ENCODE peak calls at places on chromosomes 12 and 14, in nine cellular contexts. One of them, this sample, is unnamed.

GRCh38 chr12:94690199-94690695 is 39.9 kb upstream of the TMCC3 start:
- DNase-seq in heart left ventricle: no peak
- DNase-seq in GM03348: peak
- DNase-seq in MV-4-11: no peak
- DNase-seq in activated CD4-positive, alpha-beta T cell treated with anti-CD3 and anti-CD28 coated beads, Interleukin-2, amount 50 U/mL, for 1 hour: no peak
- DNase-seq in Daoy: no peak
- DNase-seq in amygdala: no peak
- DNase-seq in cardiac fibroblast: peak
- DNase-seq in esophagus muscularis mucosa: no peak
- DNase-seq in this sample: no peak

GRCh38 chr14:35378638-35379568 is 25.6 kb downstream of the NFKBIA start:
- DNase-seq in heart left ventricle: no peak
- DNase-seq in GM03348: no peak
- DNase-seq in MV-4-11: no peak
- DNase-seq in activated CD4-positive, alpha-beta T cell treated with anti-CD3 and anti-CD28 coated beads, Interleukin-2, amount 50 U/mL, for 1 hour: no peak
- DNase-seq in Daoy: no peak
- DNase-seq in amygdala: no peak
- DNase-seq in cardiac fibroblast: no peak
- DNase-seq in esophagus muscularis mucosa: no peak
- DNase-seq in this sample: no peak

GRCh38 chr12:10310926-10311705 is 3.4 kb downstream of the KLRD1 start:
- DNase-seq in heart left ventricle: no peak
- DNase-seq in GM03348: peak
- DNase-seq in MV-4-11: peak
- DNase-seq in activated CD4-positive, alpha-beta T cell treated with anti-CD3 and anti-CD28 coated beads, Interleukin-2, amount 50 U/mL, for 1 hour: no peak
- DNase-seq in Daoy: peak
- DNase-seq in amygdala: no peak
- DNase-seq in cardiac fibroblast: peak
- DNase-seq in esophagus muscularis mucosa: no peak
- DNase-seq in this sample: no peak

GRCh38 chr12:115956674-115957073 is 320.8 kb downstream of the MED13L start:
- DNase-seq in heart left ventricle: no peak
- DNase-seq in GM03348: no peak
- DNase-seq in MV-4-11: no peak
- DNase-seq in activated CD4-positive, alpha-beta T cell treated with anti-CD3 and anti-CD28 coated beads, Interleukin-2, amount 50 U/mL, for 1 hour: no peak
- DNase-seq in Daoy: no peak
- DNase-seq in amygdala: no peak
- DNase-seq in cardiac fibroblast: no peak
- DNase-seq in esophagus muscularis mucosa: no peak
- DNase-seq in this sample: no peak

GRCh38 chr12:58105225-58106119 is 164.1 kb downstream of the ATP23 start:
- DNase-seq in heart left ventricle: no peak
- DNase-seq in GM03348: no peak
- DNase-seq in MV-4-11: no peak
- DNase-seq in activated CD4-positive, alpha-beta T cell treated with anti-CD3 and anti-CD28 coated beads, Interleukin-2, amount 50 U/mL, for 1 hour: no peak
- DNase-seq in Daoy: no peak
- DNase-seq in amygdala: no peak
- DNase-seq in cardiac fibroblast: peak
- DNase-seq in esophagus muscularis mucosa: no peak
- DNase-seq in this sample: peak

GRCh38 chr14:20680843-20681347 is 3.5 kb upstream of the RNASE4 start:
- DNase-seq in heart left ventricle: no peak
- DNase-seq in GM03348: peak
- DNase-seq in MV-4-11: no peak
- DNase-seq in activated CD4-positive, alpha-beta T cell treated with anti-CD3 and anti-CD28 coated beads, Interleukin-2, amount 50 U/mL, for 1 hour: no peak
- DNase-seq in Daoy: no peak
- DNase-seq in amygdala: no peak
- DNase-seq in cardiac fibroblast: no peak
- DNase-seq in esophagus muscularis mucosa: no peak
- DNase-seq in this sample: peak

GRCh38 chr12:49538740-49539403 is at the start of gene KCNH3:
- DNase-seq in heart left ventricle: peak
- DNase-seq in GM03348: peak
- DNase-seq in MV-4-11: peak
- DNase-seq in activated CD4-positive, alpha-beta T cell treated with anti-CD3 and anti-CD28 coated beads, Interleukin-2, amount 50 U/mL, for 1 hour: peak
- DNase-seq in Daoy: peak
- DNase-seq in amygdala: peak
- DNase-seq in cardiac fibroblast: peak
- DNase-seq in esophagus muscularis mucosa: no peak
- DNase-seq in this sample: peak

GRCh38 chr14:92693998-92694780 is 54.2 kb downstream of the LGMN start:
- DNase-seq in heart left ventricle: peak
- DNase-seq in GM03348: no peak
- DNase-seq in MV-4-11: no peak
- DNase-seq in activated CD4-positive, alpha-beta T cell treated with anti-CD3 and anti-CD28 coated beads, Interleukin-2, amount 50 U/mL, for 1 hour: no peak
- DNase-seq in Daoy: no peak
- DNase-seq in amygdala: no peak
- DNase-seq in cardiac fibroblast: no peak
- DNase-seq in esophagus muscularis mucosa: no peak
- DNase-seq in this sample: no peak

GRCh38 chr14:68674538-68675232 is 118.2 kb downstream of the ZFP36L1 start:
- DNase-seq in heart left ventricle: no peak
- DNase-seq in GM03348: no peak
- DNase-seq in MV-4-11: no peak
- DNase-seq in activated CD4-positive, alpha-beta T cell treated with anti-CD3 and anti-CD28 coated beads, Interleukin-2, amount 50 U/mL, for 1 hour: no peak
- DNase-seq in Daoy: no peak
- DNase-seq in amygdala: no peak
- DNase-seq in cardiac fibroblast: no peak
- DNase-seq in esophagus muscularis mucosa: no peak
- DNase-seq in this sample: no peak

GRCh38 chr12:30996752-30997151 is 70.2 kb downstream of the TSPAN11 start:
- DNase-seq in heart left ventricle: no peak
- DNase-seq in GM03348: no peak
- DNase-seq in MV-4-11: no peak
- DNase-seq in activated CD4-positive, alpha-beta T cell treated with anti-CD3 and anti-CD28 coated beads, Interleukin-2, amount 50 U/mL, for 1 hour: no peak
- DNase-seq in Daoy: no peak
- DNase-seq in amygdala: no peak
- DNase-seq in cardiac fibroblast: no peak
- DNase-seq in esophagus muscularis mucosa: no peak
- DNase-seq in this sample: no peak

GRCh38 chr12:115335594-115335993 is 651.6 kb upstream of the TBX3 start:
- DNase-seq in heart left ventricle: peak
- DNase-seq in GM03348: no peak
- DNase-seq in MV-4-11: no peak
- DNase-seq in activated CD4-positive, alpha-beta T cell treated with anti-CD3 and anti-CD28 coated beads, Interleukin-2, amount 50 U/mL, for 1 hour: no peak
- DNase-seq in Daoy: no peak
- DNase-seq in amygdala: no peak
- DNase-seq in cardiac fibroblast: no peak
- DNase-seq in esophagus muscularis mucosa: no peak
- DNase-seq in this sample: no peak

This sample was measured in AG08396.